ENCODE peak calls at places on chromosomes 3 and 15, in nine cellular contexts. Y is stimulated activated CD4-positive, alpha-beta T cell treated with anti-CD3 and anti-CD28 coated beads, Interleukin-4, amount 100 ng/mL, for 24 hours; I is EL; R is posterior cingulate gyrus; O is mammary epithelial cell; C is NB4; U is M059J; S is NCI-H2029; N is choroid plexus epithelial cell. K is an unnamed sample.

GRCh38 chr3:69745503-69745902 is 6.2 kb downstream of the MITF start:
- DNase-seq in O (no peak), R (no peak), Y (no peak), N (no peak), C (no peak), S (no peak), I (no peak), U (no peak), K (no peak)

GRCh38 chr3:138381413-138381901 is 33.1 kb downstream of the MRAS start:
- DNase-seq in I (no peak), O (no peak), U (peak), R (peak), S (no peak), C (no peak), Y (no peak), N (peak), K (no peak)

GRCh38 chr3:65033577-65033976 is 345.8 kb upstream of the ADAMTS9 start:
- DNase-seq in C (no peak), N (peak), Y (no peak), U (peak), R (no peak), O (no peak), I (peak), S (no peak), K (no peak)

GRCh38 chr15:58306591-58307312 is 125.0 kb upstream of the LIPC start:
- DNase-seq in U (peak), R (no peak), N (no peak), I (peak), Y (no peak), O (no peak), C (no peak), S (no peak), K (no peak)

GRCh38 chr3:137970914-137971831 is 38.8 kb upstream of the CLDN18 start:
- DNase-seq in O (peak), C (peak), Y (peak), I (peak), S (peak), N (peak), U (peak), R (peak), K (peak)

GRCh38 chr3:162134571-162134970 is 638.0 kb downstream of the OTOL1 start:
- DNase-seq in U (peak), I (no peak), S (no peak), N (peak), R (no peak), O (no peak), Y (no peak), C (peak), K (no peak)

GRCh38 chr3:43155464-43156121 is 49.7 kb upstream of the POMGNT2 start:
- DNase-seq in N (peak), S (no peak), O (peak), R (peak), C (peak), U (peak), I (peak), Y (no peak), K (no peak)

GRCh38 chr3:94307588-94307987 is 244.7 kb downstream of the NSUN3 start:
- DNase-seq in N (no peak), S (no peak), U (no peak), R (no peak), C (no peak), O (peak), I (no peak), Y (no peak), K (no peak)

GRCh38 chr3:178397836-178398235 is 138.4 kb upstream of the KCNMB2 start:
- DNase-seq in C (no peak), O (no peak), R (no peak), N (no peak), Y (no peak), U (no peak), I (no peak), S (no peak), K (no peak)

GRCh38 chr3:150870406-150870805 is 34.8 kb downstream of the MINDY4B start:
- DNase-seq in R (no peak), N (peak), O (no peak), U (peak), Y (no peak), C (no peak), I (peak), S (no peak), K (peak)

GRCh38 chr15:101618056-101618455 is 34.1 kb downstream of the TM2D3 start:
- DNase-seq in Y (no peak), R (no peak), S (no peak), C (no peak), O (no peak), I (no peak), U (no peak), N (no peak), K (no peak)

GRCh38 chr3:171809513-171810277 is 588 bp downstream of the PLD1 start:
- DNase-seq in N (peak), C (peak), S (peak), Y (peak), I (peak), U (peak), O (peak), R (peak), K (peak)

GRCh38 chr15:85906028-85906427 is 111.3 kb upstream of the KLHL25 start:
- DNase-seq in U (no peak), S (no peak), C (no peak), N (no peak), I (no peak), Y (no peak), O (no peak), R (no peak), K (no peak)

GRCh38 chr15:101438482-101439284 is 50.8 kb downstream of the PCSK6 start:
- DNase-seq in I (no peak), C (no peak), U (no peak), N (no peak), R (no peak), Y (no peak), S (no peak), O (no peak), K (no peak)

GRCh38 chr15:80695911-80696651 is 971 bp downstream of the ABHD17C start:
- DNase-seq in U (peak), S (no peak), R (no peak), Y (peak), O (peak), N (no peak), C (no peak), I (peak), K (no peak)

GRCh38 chr3:13393427-13394360 is 26.4 kb downstream of the NUP210 start:
- DNase-seq in N (no peak), Y (no peak), U (no peak), O (no peak), I (no peak), C (no peak), S (no peak), R (no peak), K (no peak)

GRCh38 chr15:93245616-93246122 is 156.7 kb upstream of the RGMA start:
- DNase-seq in S (no peak), U (no peak), I (no peak), N (no peak), Y (no peak), R (no peak), C (no peak), O (no peak), K (no peak)

GRCh38 chr3:134291300-134292254 is 40.9 kb upstream of the RYK start:
- DNase-seq in Y (no peak), O (peak), R (no peak), U (peak), N (peak), S (peak), C (no peak), I (peak), K (no peak)

GRCh38 chr3:24264748-24265158 is 229.9 kb downstream of the THRB start:
- DNase-seq in N (peak), Y (no peak), U (peak), R (no peak), I (peak), C (peak), O (peak), S (peak), K (no peak)

GRCh38 chr15:74783072-74783807 is 1.4 kb downstream of the CSK start:
- DNase-seq in I (peak), U (no peak), N (peak), S (no peak), C (peak), Y (no peak), O (no peak), R (no peak), K (no peak)

GRCh38 chr15:57003418-57003817 is 85.0 kb downstream of the TCF12 start:
- DNase-seq in S (no peak), R (no peak), I (peak), N (peak), U (peak), C (no peak), O (peak), Y (no peak), K (no peak)

GRCh38 chr15:50232791-50233190 is 32.7 kb downstream of the HDC start:
- DNase-seq in R (no peak), I (no peak), S (no peak), U (no peak), C (no peak), Y (no peak), O (no peak), N (no peak), K (no peak)

GRCh38 chr3:147941984-147942383 is 532.8 kb downstream of the ZIC1 start:
- DNase-seq in I (no peak), N (no peak), S (no peak), R (no peak), Y (no peak), C (no peak), O (no peak), U (no peak), K (no peak)

GRCh38 chr3:151631946-151632345 is 101.8 kb upstream of the AADACL2 start:
- DNase-seq in S (no peak), C (no peak), Y (no peak), I (no peak), N (no peak), U (no peak), R (no peak), O (no peak), K (no peak)

GRCh38 chr3:149448331-149448831 is 26.1 kb upstream of the TM4SF4 start:
- DNase-seq in C (peak), I (peak), N (peak), U (peak), Y (no peak), S (no peak), O (peak), R (no peak), K (peak)

GRCh38 chr15:75182187-75183131 is 19.2 kb upstream of the C15orf39 start:
- DNase-seq in R (no peak), I (no peak), U (no peak), S (no peak), O (no peak), Y (no peak), C (no peak), N (no peak), K (no peak)

GRCh38 chr3:185715091-185715490 is 109.8 kb downstream of the IGF2BP2 start:
- DNase-seq in S (no peak), U (peak), C (no peak), O (peak), Y (no peak), I (peak), R (no peak), N (no peak), K (no peak)

GRCh38 chr3:143208976-143209714 is 89.6 kb downstream of the CHST2 start:
- DNase-seq in C (no peak), S (no peak), I (no peak), N (no peak), O (no peak), Y (no peak), U (no peak), R (no peak), K (no peak)

GRCh38 chr3:79369306-79369705 is 398.5 kb downstream of the ROBO1 start:
- DNase-seq in C (no peak), I (peak), O (no peak), N (peak), Y (no peak), S (no peak), U (peak), R (no peak), K (no peak)

GRCh38 chr15:78766041-78766440 is 45.2 kb downstream of the ADAMTS7 start:
- DNase-seq in R (no peak), C (no peak), N (no peak), I (no peak), Y (no peak), S (no peak), U (no peak), O (no peak), K (no peak)

GRCh38 chr3:40920041-40920440 is 279.3 kb upstream of the CTNNB1 start:
- DNase-seq in R (no peak), U (peak), I (peak), O (peak), S (no peak), N (peak), C (peak), Y (no peak), K (peak)